ENCODE peak calls at places on chromosomes 13 and 19, in eight cellular contexts. Q is BE2C; V is pancreas; M is body of pancreas; J is psoas muscle; P is adrenal gland; T is effector memory CD4-positive, alpha-beta T cell; Y is mucosa of descending colon. F is an unnamed sample.

GRCh38 chr13:110409581-110409992 is 102.5 kb downstream of the COL4A2 start:
- DNase-seq in T (no peak), P (peak; percentile 35), Y (no peak), Q (no peak), J (no peak), V (no peak), M (no peak), F (peak; percentile 83)

GRCh38 chr13:20311022-20311421 is 78.9 kb upstream of the GJB6 start:
- DNase-seq in P (no peak), J (no peak), V (no peak), Q (no peak), M (no peak), Y (no peak), T (no peak), F (no peak)

GRCh38 chr13:70386919-70387318 is 278.7 kb upstream of the KLHL1 start:
- DNase-seq in Q (no peak), V (no peak), Y (peak; percentile 25), M (no peak), J (no peak), P (no peak), T (no peak), F (no peak)

GRCh38 chr13:25394661-25395060 is 22.9 kb downstream of the ATP8A2 start:
- DNase-seq in Q (no peak), V (no peak), Y (no peak), T (no peak), J (no peak), P (no peak), M (no peak), F (no peak)

GRCh38 chr19:9667898-9668297 is 7.0 kb downstream of the ZNF562 start:
- DNase-seq in T (no peak), V (no peak), J (no peak), Q (no peak), P (no peak), M (no peak), Y (no peak), F (no peak)

GRCh38 chr13:83162493-83162892 is 719.8 kb downstream of the SLITRK1 start:
- DNase-seq in Q (no peak), J (no peak), V (no peak), Y (no peak), T (no peak), P (no peak), M (no peak), F (no peak)

GRCh38 chr13:90803210-90803609 is 544.3 kb upstream of the MIR17HG start:
- DNase-seq in Y (no peak), M (no peak), J (no peak), V (no peak), Q (no peak), T (no peak), P (no peak), F (no peak)

GRCh38 chr19:14004619-14005380 is 1.3 kb downstream of the RFX1 start:
- DNase-seq in Y (peak; percentile 76), P (peak; percentile 84), Q (no peak), V (no peak), T (no peak), J (peak; percentile 58), M (peak; percentile 74), F (peak; percentile 83)

GRCh38 chr13:43662976-43663375 is 123.8 kb downstream of the ENOX1 start:
- DNase-seq in M (no peak), Q (no peak), T (no peak), Y (no peak), J (no peak), V (no peak), P (no peak), F (no peak)

GRCh38 chr13:43665388-43665787 is 121.4 kb downstream of the ENOX1 start:
- DNase-seq in T (no peak), Q (peak; percentile 28), P (no peak), M (no peak), J (no peak), Y (no peak), V (no peak), F (no peak)

GRCh38 chr13:43661321-43661720 is 125.5 kb downstream of the ENOX1 start:
- DNase-seq in Y (no peak), V (no peak), M (no peak), Q (no peak), J (no peak), T (no peak), P (no peak), F (no peak)

GRCh38 chr13:43664700-43665191 is 122.0 kb downstream of the ENOX1 start:
- DNase-seq in T (no peak), M (peak; percentile 14), V (no peak), J (no peak), P (no peak), Q (peak; percentile 68), Y (peak; percentile 64), F (no peak)

GRCh38 chr13:43663474-43664090 is 123.2 kb downstream of the ENOX1 start:
- DNase-seq in Q (no peak), T (no peak), V (no peak), J (no peak), Y (no peak), P (no peak), M (no peak), F (no peak)
- H3K4me1 ChIP-seq in Q (peaks cover 24% of the 10 kb centered on the region), T (no peaks in the 10 kb centered on the region), V (no peaks in the 10 kb centered on the region), J (peaks cover 7% of the 10 kb centered on the region), Y (peaks cover 23% of the 10 kb centered on the region), P (no peaks in the 10 kb centered on the region), M (no peaks in the 10 kb centered on the region), F (no peaks in the 10 kb centered on the region)

GRCh38 chr19:51440846-51441409 is 17.3 kb downstream of the SIGLEC8 start:
- DNase-seq in T (no peak), V (no peak), M (no peak), Q (no peak), Y (peak; percentile 55), J (no peak), P (no peak), F (no peak)

GRCh38 chr19:51440052-51440451 is 18.2 kb downstream of the SIGLEC8 start:
- DNase-seq in M (no peak), Y (peak; percentile 2), T (no peak), Q (no peak), V (no peak), J (no peak), P (no peak), F (no peak)

GRCh38 chr19:51439021-51439465 is 19.2 kb downstream of the SIGLEC8 start:
- DNase-seq in V (no peak), P (no peak), Y (peak; percentile 17), T (no peak), Q (no peak), M (no peak), J (no peak), F (no peak)

GRCh38 chr19:51441410-51442390 is 16.6 kb downstream of the SIGLEC8 start:
- DNase-seq in J (no peak), V (no peak), T (peak; percentile 73), Q (no peak), M (no peak), P (no peak), Y (peak; percentile 81), F (no peak)
- H3K4me3 ChIP-seq in J (no peak overlapping the region), V (no peak overlapping the region), T (peak overlapping the region; percentile 35), Q (no peak overlapping the region), M (no peak overlapping the region), P (peak overlapping the region; percentile 15), Y (no peak overlapping the region), F (no peak overlapping the region)

GRCh38 chr13:66339214-66339613 is 890.9 kb downstream of the PCDH9 start:
- DNase-seq in T (no peak), M (no peak), V (no peak), Y (no peak), J (no peak), P (no peak), Q (no peak), F (no peak)
- H3K4me1 ChIP-seq in T (no peaks in the 10 kb centered on the region), M (no peaks in the 10 kb centered on the region), V (no peaks in the 10 kb centered on the region), Y (no peaks in the 10 kb centered on the region), J (no peaks in the 10 kb centered on the region), P (no peaks in the 10 kb centered on the region), Q (no peaks in the 10 kb centered on the region), F (no peaks in the 10 kb centered on the region)

DNA sequence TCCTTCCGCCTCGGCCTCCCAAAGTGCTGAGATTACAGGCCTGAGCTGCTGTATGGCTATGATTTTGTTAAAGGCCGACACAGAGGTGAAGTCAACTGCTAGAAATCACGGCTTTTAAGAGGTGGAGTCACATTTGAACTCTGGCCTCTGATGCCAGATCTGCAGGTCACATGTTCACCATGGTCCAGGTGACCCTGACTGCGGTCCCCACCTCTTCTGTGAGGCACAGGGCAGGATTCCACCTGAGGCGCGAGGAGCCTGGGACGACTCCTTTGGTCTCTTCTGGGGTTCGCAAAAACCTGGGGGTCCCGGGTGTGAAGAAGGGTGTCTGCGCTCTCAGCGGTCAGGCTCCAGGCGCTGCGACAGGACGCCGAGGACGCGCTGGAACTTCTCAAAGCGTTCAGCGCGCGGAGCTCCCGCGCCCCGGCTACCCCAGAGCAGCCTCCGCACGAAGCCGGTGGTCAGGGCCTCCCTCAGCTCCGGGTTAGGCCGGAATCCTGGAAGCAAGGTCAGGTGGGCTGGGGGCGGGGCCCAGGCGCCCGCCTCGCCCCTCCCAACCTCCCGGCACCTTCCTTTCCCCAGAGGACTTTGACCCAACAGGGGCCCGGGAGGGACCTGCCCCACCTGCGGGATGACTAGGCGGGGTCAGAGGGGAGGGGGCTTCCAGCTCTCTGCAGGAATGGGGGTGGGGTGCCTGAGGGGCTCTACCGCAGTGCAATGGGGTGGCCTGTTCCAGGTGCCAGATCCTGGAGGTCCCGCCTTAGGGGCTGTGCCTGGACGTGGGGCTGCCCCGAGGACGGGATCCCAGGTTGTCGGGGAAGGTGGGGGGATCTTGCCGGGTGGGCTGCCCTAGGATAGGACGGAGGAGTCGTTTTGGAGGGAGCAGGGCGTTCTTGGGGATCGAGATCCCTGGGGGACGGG is 13.0 kb downstream of the TRIP10 start:
- DNase-seq in P (peak; percentile 31), T (no peak), J (no peak), M (no peak), Q (no peak), Y (peak; percentile 87), V (peak; percentile 50), F (no peak)
- H3K4me3 ChIP-seq in P (peak overlapping the region; percentile 53), T (no peak overlapping the region), J (peak overlapping the region; percentile 47), M (no peak overlapping the region), Q (peak overlapping the region; percentile 49), Y (no peak overlapping the region), V (no peak overlapping the region), F (peak overlapping the region; percentile 37)

DNA sequence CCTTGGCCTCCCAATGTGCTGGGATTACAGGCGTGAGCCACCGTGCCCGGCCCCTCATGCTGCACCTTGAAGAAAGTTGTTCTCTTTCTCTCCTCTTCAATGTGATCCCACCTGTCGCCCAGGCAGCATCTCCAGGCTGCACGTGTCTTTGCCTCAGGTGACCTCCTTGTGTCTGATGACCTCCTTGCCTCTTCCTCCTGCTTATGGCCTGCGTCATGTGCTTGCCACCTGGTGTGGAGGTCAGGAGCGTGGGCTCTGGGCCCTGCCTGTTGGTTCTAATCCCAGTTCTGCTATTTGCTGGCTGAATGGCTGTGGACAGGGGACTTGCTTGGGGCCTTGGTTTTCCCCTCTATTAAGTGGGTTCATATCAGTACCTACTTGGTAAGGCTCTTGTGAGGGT is 6.3 kb downstream of the BICRA start:
- DNase-seq in Y (no peak), J (no peak), Q (no peak), V (no peak), T (no peak), M (no peak), P (no peak), F (no peak)
- H3K4me1 ChIP-seq in Y (peaks cover 20% of the 10 kb centered on the region), J (peaks cover 55% of the 10 kb centered on the region), Q (no peaks in the 10 kb centered on the region), V (peaks cover 7% of the 10 kb centered on the region), T (peaks cover 5% of the 10 kb centered on the region), M (peaks cover 42% of the 10 kb centered on the region), P (peaks cover 17% of the 10 kb centered on the region), F (peaks cover 57% of the 10 kb centered on the region)